ENCODE peak calls at places on chromosomes 3 and 15, in eight cellular contexts. G, I, D, Y, O, L, C and X are unnamed samples.

GRCh38 chr3:63914312-63914711 is 2.1 kb upstream of the SCAANT1 start:
- DNase-seq in L (no peak), O (no peak), Y (no peak), D (no peak), C (no peak), G (no peak), I (peak; percentile 69), X (peak; percentile 38)

GRCh38 chr3:4067893-4068292 is 235.3 kb upstream of the SETMAR start:
- DNase-seq in I (no peak), Y (no peak), C (no peak), L (no peak), O (no peak), D (no peak), G (no peak), X (no peak)

GRCh38 chr3:150861851-150862250 is 43.4 kb downstream of the MINDY4B start:
- DNase-seq in O (no peak), G (no peak), Y (no peak), D (no peak), I (no peak), C (no peak), L (no peak), X (no peak)

GRCh38 chr3:141240290-141241247 is 8.9 kb downstream of the PXYLP1 start:
- DNase-seq in C (no peak), O (no peak), Y (no peak), D (no peak), G (no peak), I (peak; percentile 80), L (peak; percentile 38), X (no peak)

GRCh38 chr3:115989927-115990326 is 366.6 kb downstream of the GAP43 start:
- DNase-seq in Y (no peak), C (no peak), D (no peak), O (no peak), G (no peak), I (peak; percentile 85), L (no peak), X (no peak)

GRCh38 chr3:159964166-159964973 is 24.3 kb upstream of the IL12A start:
- DNase-seq in D (no peak), Y (no peak), L (no peak), G (no peak), I (peak; percentile 86), C (no peak), O (no peak), X (peak; percentile 94)

GRCh38 chr3:190252080-190252479 is 70.2 kb downstream of the CLDN1 start:
- DNase-seq in I (peak; percentile 85), Y (no peak), D (no peak), L (no peak), C (no peak), G (no peak), O (peak; percentile 3), X (no peak)

GRCh38 chr15:74725241-74725774 is at the start of gene CYP1A1:
- DNase-seq in D (peak; percentile 68), Y (no peak), C (no peak), O (peak; percentile 49), L (peak; percentile 69), G (no peak), I (peak; percentile 26), X (peak; percentile 39)

GRCh38 chr15:56468271-56468912 is 3.5 kb upstream of the MNS1 start:
- DNase-seq in C (no peak), Y (peak; percentile 20), G (peak; percentile 85), D (no peak), L (no peak), I (peak; percentile 42), O (no peak), X (no peak)

GRCh38 chr3:113221703-113222257 is 10.4 kb downstream of the BOC start:
- DNase-seq in O (no peak), G (no peak), I (no peak), D (no peak), L (no peak), Y (no peak), C (no peak), X (no peak)

GRCh38 chr3:108178676-108179075 is 43.5 kb downstream of the IFT57 start:
- DNase-seq in L (no peak), G (no peak), I (peak; percentile 57), O (no peak), C (no peak), Y (no peak), D (no peak), X (peak; percentile 68)

GRCh38 chr3:196207833-196208607 is 3.2 kb downstream of the ZDHHC19 start:
- DNase-seq in G (no peak), I (peak; percentile 38), Y (peak; percentile 65), O (peak; percentile 77), D (peak; percentile 95), C (no peak), L (peak; percentile 99), X (peak; percentile 39)

GRCh38 chr15:25710184-25710583 is 152.9 kb downstream of the ATP10A start:
- DNase-seq in L (peak; percentile 72), G (no peak), D (peak; percentile 82), I (peak; percentile 58), O (peak; percentile 81), Y (peak; percentile 63), C (no peak), X (peak; percentile 52)

GRCh38 chr15:95105229-95105628 is 873.9 kb downstream of the MCTP2 start:
- DNase-seq in D (no peak), O (no peak), I (peak; percentile 60), Y (no peak), L (no peak), G (no peak), C (no peak), X (peak; percentile 27)

GRCh38 chr3:39513801-39514369 is 46.4 kb downstream of the MOBP start:
- DNase-seq in G (no peak), C (no peak), L (no peak), Y (no peak), D (no peak), O (no peak), I (no peak), X (no peak)

GRCh38 chr3:71168961-71169411 is 414.5 kb downstream of the FOXP1 start:
- DNase-seq in L (peak; percentile 54), I (peak; percentile 63), G (no peak), Y (no peak), O (peak; percentile 14), D (no peak), C (no peak), X (no peak)

GRCh38 chr15:71182522-71182921 is 67.3 kb downstream of the THSD4 start:
- DNase-seq in D (no peak), L (no peak), O (no peak), I (no peak), G (no peak), Y (no peak), C (no peak), X (no peak)

GRCh38 chr15:64337761-64338160 is 18.2 kb downstream of the CSNK1G1 start:
- DNase-seq in I (no peak), G (no peak), D (no peak), L (no peak), C (no peak), O (no peak), Y (no peak), X (no peak)

GRCh38 chr3:146543461-146544012 is 870 bp downstream of the PLSCR1 start:
- DNase-seq in L (no peak), Y (peak; percentile 13), D (no peak), C (no peak), O (no peak), I (peak; percentile 65), G (no peak), X (no peak)

GRCh38 chr15:48962662-48963523 is 826 bp downstream of the SHC4 start:
- DNase-seq in G (no peak), Y (no peak), L (peak; percentile 71), C (no peak), O (peak; percentile 61), I (peak; percentile 83), D (peak; percentile 67), X (peak; percentile 48)

GRCh38 chr3:128487813-128488635 is 5.0 kb downstream of the GATA2 start:
- DNase-seq in Y (no peak), C (peak; percentile 72), I (peak; percentile 99), O (peak; percentile 96), D (peak; percentile 97), G (peak; percentile 53), L (peak; percentile 82), X (peak; percentile 83)
- TF ChIP-seq EZH2phosphoT487 in Y (no peak), C (no peak), I (no peak), O (no peak), D (peak; percentile 63), G (no peak), L (no peak), X (no peak)

DNA sequence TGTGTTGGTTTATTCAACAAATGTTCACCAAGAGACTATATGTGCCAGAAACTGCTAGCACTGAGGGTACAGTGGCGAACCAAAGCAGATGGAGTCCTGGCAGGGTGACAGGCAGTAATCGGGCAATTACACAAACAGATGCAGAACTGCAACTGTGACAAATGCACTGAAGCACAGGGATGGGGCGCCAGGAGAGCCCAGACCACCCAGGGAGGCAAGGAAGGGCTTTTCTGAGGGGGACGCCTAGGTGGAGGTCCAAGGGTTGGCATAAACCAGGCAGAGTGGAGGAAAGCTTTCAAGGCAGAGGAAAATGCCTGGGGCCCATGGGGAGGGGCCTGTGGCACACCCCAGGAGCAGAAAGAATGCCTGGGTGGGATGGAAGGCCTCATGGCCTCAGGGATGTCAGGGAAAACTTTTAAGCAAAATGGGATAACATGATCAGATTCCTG is 5.5 kb downstream of the DIS3L start:
- DNase-seq in C (no peak), Y (no peak), D (no peak), G (no peak), L (peak; percentile 61), O (no peak), I (no peak), X (no peak)
- H3K4me2 ChIP-seq in C (no peak overlapping the region), Y (no peak overlapping the region), D (no peak overlapping the region), G (no peak overlapping the region), L (no peak overlapping the region), O (no peak overlapping the region), I (no peak overlapping the region), X (no peak overlapping the region)

DNA sequence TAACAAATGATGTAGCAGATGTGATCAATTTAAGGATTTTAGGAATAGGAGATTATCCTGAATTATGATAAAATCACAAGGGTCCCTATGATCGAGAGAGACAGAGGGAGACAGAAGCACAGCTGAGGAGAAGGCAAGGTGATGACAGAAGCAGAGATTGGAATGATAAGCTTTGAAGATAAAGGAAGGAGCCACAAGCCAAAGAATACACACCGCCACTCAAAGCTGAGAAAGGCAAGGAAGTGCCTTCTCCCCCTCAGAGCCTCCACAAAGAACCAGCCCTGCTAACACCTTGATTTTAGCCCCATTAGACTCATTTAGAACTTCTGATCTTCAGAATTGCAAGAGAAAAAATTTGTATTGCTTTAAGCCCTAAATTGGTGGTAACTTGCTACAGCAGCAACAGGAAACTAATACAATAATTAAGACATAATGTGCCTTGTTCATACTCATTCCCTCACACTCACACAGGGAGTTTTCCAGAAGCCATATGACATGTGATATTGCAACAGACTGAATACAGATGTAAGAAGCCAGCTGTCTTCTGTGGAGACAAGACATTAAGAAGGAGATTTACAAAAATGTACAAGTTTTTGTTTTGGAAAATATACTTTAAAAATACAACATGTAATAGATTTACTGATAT is 38.2 kb downstream of the TRANK1 start:
- DNase-seq in D (no peak), O (no peak), I (peak; percentile 44), G (no peak), L (no peak), C (no peak), Y (no peak), X (no peak)
- H3K27ac ChIP-seq in D (no peak overlapping the region), O (no peak overlapping the region), I (no peak overlapping the region), G (no peak overlapping the region), L (no peak overlapping the region), C (no peak overlapping the region), Y (peak overlapping the region; percentile 46), X (no peak overlapping the region)

DNA sequence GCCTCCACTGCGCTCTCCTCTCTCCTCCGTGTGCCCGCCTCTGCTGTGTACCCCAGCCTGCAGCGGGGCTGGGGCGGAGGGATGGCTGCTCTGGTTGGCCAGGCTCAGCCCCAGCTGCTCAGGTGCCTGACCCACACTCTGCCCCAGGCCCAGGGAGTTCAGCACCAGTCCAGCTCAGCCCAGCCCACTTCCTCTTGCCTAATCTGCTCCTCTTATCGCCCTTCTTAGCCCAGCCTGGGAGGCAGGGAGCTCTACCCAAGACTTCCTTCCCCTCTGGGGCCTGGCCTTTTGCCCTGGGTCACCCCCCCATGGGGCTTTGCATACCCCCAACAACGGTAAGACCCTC is 1.1 kb upstream of the PLCB2 start:
- DNase-seq in Y (no peak), O (no peak), D (peak; percentile 39), G (no peak), C (no peak), L (no peak), I (no peak), X (no peak)
- TF ChIP-seq EZH2phosphoT487 in Y (no peak), O (no peak), D (no peak), G (no peak), C (no peak), L (no peak), I (no peak), X (no peak)